ENCODE peak calls at places on chromosome 7, in four cellular contexts. Q is left ventricle myocardium inferior; D is GM03348; V is activated gamma-delta T cell treated with anti-CD3 and anti-CD28 coated beads, Interleukin-2, amount 50 U/mL, for 16 hours. S is an unnamed sample.

GRCh38 chr7:106289848-106290247 is 5.1 kb upstream of the NAMPT start:
- DNase-seq in D (peak; percentile 11), Q (no peak), V (no peak), S (no peak)

GRCh38 chr7:108413782-108414492 is 42.3 kb downstream of the NRCAM start:
- DNase-seq in V (no peak), Q (no peak), D (no peak), S (no peak)

GRCh38 chr7:109836016-109836415 is 1254.9 kb upstream of the LRRN3 start:
- DNase-seq in D (no peak), Q (no peak), V (no peak), S (no peak)

GRCh38 chr7:85230623-85231022 is 43.8 kb upstream of the SEMA3D start:
- DNase-seq in Q (no peak), V (no peak), D (no peak), S (no peak)

GRCh38 chr7:23242935-23243334 is 3.6 kb upstream of the GPNMB start:
- DNase-seq in Q (no peak), D (peak; percentile 15), V (no peak), S (no peak)

GRCh38 chr7:49893131-49893530 is 119.7 kb downstream of the VWC2 start:
- DNase-seq in V (no peak), D (no peak), Q (no peak), S (no peak)

GRCh38 chr7:122802211-122802833 is 83.9 kb downstream of the CADPS2 start:
- DNase-seq in V (no peak), Q (peak; percentile 24), D (no peak), S (no peak)

GRCh38 chr7:75996476-75996875 is 2.1 kb upstream of the TMEM120A start:
- DNase-seq in D (no peak), Q (no peak), V (no peak), S (no peak)

GRCh38 chr7:107982918-107983389 is 20.0 kb downstream of the LAMB1 start:
- DNase-seq in V (no peak), D (no peak), Q (no peak), S (no peak)

GRCh38 chr7:43834463-43835251 is 34.7 kb downstream of the MRPS24 start:
- DNase-seq in D (no peak), Q (no peak), V (peak; percentile 5), S (peak; percentile 64)

GRCh38 chr7:115782716-115783460 is 247.7 kb downstream of the TFEC start:
- DNase-seq in D (no peak), Q (no peak), V (no peak), S (no peak)

GRCh38 chr7:48112431-48113165 is 23.5 kb downstream of the UPP1 start:
- DNase-seq in Q (no peak), V (no peak), D (peak; percentile 54), S (no peak)

GRCh38 chr7:36459236-36459960 is 69.7 kb downstream of the ANLN start:
- DNase-seq in D (no peak), V (no peak), Q (no peak), S (no peak)

GRCh38 chr7:157043745-157044144 is 33.3 kb upstream of the MNX1 start:
- DNase-seq in Q (no peak), V (no peak), D (peak; percentile 93), S (no peak)

GRCh38 chr7:192035-192649 is at the start of gene FAM20C:
- DNase-seq in Q (peak; percentile 89), V (no peak), D (peak; percentile 98), S (peak; percentile 19)

GRCh38 chr7:127250312-127251047 is 2.3 kb downstream of the GRM8 start:
- DNase-seq in Q (no peak), V (no peak), D (no peak), S (peak; percentile 8)

GRCh38 chr7:93117852-93118530 is at the start of gene SAMD9:
- DNase-seq in D (peak; percentile 87), Q (no peak), V (peak; percentile 29), S (peak; percentile 82)

GRCh38 chr7:95420996-95421846 is 13.6 kb downstream of the PON2 start:
- DNase-seq in V (no peak), D (no peak), Q (no peak), S (no peak)

GRCh38 chr7:20408467-20408826 is 77.7 kb downstream of the ITGB8 start:
- DNase-seq in D (peak; percentile 49), Q (peak; percentile 22), V (no peak), S (no peak)

GRCh38 chr7:711093-711966 is 15.2 kb upstream of the DNAAF5 start:
- DNase-seq in D (no peak), V (no peak), Q (no peak), S (no peak)

GRCh38 chr7:506921-507622 is 12.6 kb downstream of the PDGFA start:
- DNase-seq in Q (peak; percentile 7), V (no peak), D (no peak), S (no peak)

GRCh38 chr7:81956520-81956919 is 186.7 kb upstream of the HGF start:
- DNase-seq in D (peak; percentile 49), V (no peak), Q (no peak), S (no peak)

GRCh38 chr7:32215697-32216096 is 145.5 kb upstream of the PDE1C start:
- DNase-seq in V (no peak), D (no peak), Q (no peak), S (no peak)

GRCh38 chr7:152076324-152076821 is 50.9 kb downstream of the GALNT11 start:
- DNase-seq in V (no peak), D (no peak), Q (no peak), S (no peak)

GRCh38 chr7:106367664-106368063 is 82.9 kb upstream of the NAMPT start:
- DNase-seq in Q (no peak), V (no peak), D (no peak), S (no peak)

GRCh38 chr7:45652630-45653029 is 78.5 kb downstream of the ADCY1 start:
- DNase-seq in Q (no peak), D (no peak), V (no peak), S (no peak)

GRCh38 chr7:16644987-16645592 is 464 bp downstream of the ANKMY2 start:
- DNase-seq in D (peak; percentile 60), Q (peak; percentile 31), V (no peak), S (no peak)

GRCh38 chr7:27269455-27269854 is 26.9 kb downstream of the EVX1 start:
- DNase-seq in Q (no peak), D (no peak), V (no peak), S (no peak)

GRCh38 chr7:2037805-2038635 is 194.7 kb downstream of the MAD1L1 start:
- DNase-seq in D (no peak), V (no peak), Q (peak; percentile 53), S (peak; percentile 32)

GRCh38 chr7:82413237-82413636 is 30.3 kb downstream of the CACNA2D1 start:
- DNase-seq in Q (peak; percentile 22), D (no peak), V (no peak), S (no peak)

GRCh38 chr7:151382079-151382885 is 27.6 kb downstream of the WDR86 start:
- DNase-seq in V (peak; percentile 9), Q (peak; percentile 14), D (no peak), S (peak; percentile 83)